ENCODE peak calls at places on chromosomes 7 and 10, in eight cellular contexts. One of them, this sample, is unnamed.

GRCh38 chr7:38679419-38679818 is 48.2 kb upstream of the AMPH start:
- DNase-seq in HCT116: no peak
- DNase-seq in GM12878: no peak
- DNase-seq in K562: no peak
- DNase-seq in GM23338: no peak
- DNase-seq in HepG2: no peak
- DNase-seq in H1: no peak
- DNase-seq in endothelial cell of umbilical vein: no peak
- DNase-seq in this sample: no peak

GRCh38 chr7:106640368-106641141 is 20.4 kb downstream of the CCDC71L start:
- DNase-seq in K562: no peak
- DNase-seq in GM12878: no peak
- DNase-seq in H1: no peak
- DNase-seq in endothelial cell of umbilical vein: peak; percentile 47
- DNase-seq in GM23338: no peak
- DNase-seq in HepG2: no peak
- DNase-seq in HCT116: no peak
- DNase-seq in this sample: no peak

GRCh38 chr10:58661902-58662301 is 149.2 kb downstream of the BICC1 start:
- DNase-seq in endothelial cell of umbilical vein: no peak
- DNase-seq in HCT116: no peak
- DNase-seq in HepG2: no peak
- DNase-seq in K562: no peak
- DNase-seq in GM23338: no peak
- DNase-seq in GM12878: no peak
- DNase-seq in H1: no peak
- DNase-seq in this sample: no peak

GRCh38 chr7:98228801-98229200 is 17.6 kb downstream of the BHLHA15 start:
- DNase-seq in GM12878: no peak
- DNase-seq in H1: no peak
- DNase-seq in HepG2: no peak
- DNase-seq in K562: peak; percentile 8
- DNase-seq in endothelial cell of umbilical vein: no peak
- DNase-seq in GM23338: no peak
- DNase-seq in HCT116: no peak
- DNase-seq in this sample: no peak

GRCh38 chr10:49037187-49037586 is 78.1 kb downstream of the VSTM4 start:
- DNase-seq in GM12878: no peak
- DNase-seq in GM23338: no peak
- DNase-seq in H1: no peak
- DNase-seq in endothelial cell of umbilical vein: no peak
- DNase-seq in HCT116: peak; percentile 3
- DNase-seq in K562: peak; percentile 68
- DNase-seq in HepG2: no peak
- DNase-seq in this sample: no peak

GRCh38 chr7:86825264-86825663 is 181.6 kb downstream of the GRM3 start:
- DNase-seq in HCT116: no peak
- DNase-seq in GM23338: no peak
- DNase-seq in K562: no peak
- DNase-seq in HepG2: no peak
- DNase-seq in GM12878: no peak
- DNase-seq in endothelial cell of umbilical vein: no peak
- DNase-seq in H1: no peak
- DNase-seq in this sample: no peak

GRCh38 chr10:5684971-5685763 is 529 bp downstream of the TASOR2 start:
- DNase-seq in GM12878: peak; percentile 26
- DNase-seq in HCT116: peak; percentile 47
- DNase-seq in HepG2: peak; percentile 53
- DNase-seq in GM23338: peak; percentile 81
- DNase-seq in endothelial cell of umbilical vein: peak; percentile 82
- DNase-seq in H1: no peak
- DNase-seq in K562: peak; percentile 74
- DNase-seq in this sample: peak; percentile 18

GRCh38 chr10:132616170-132616994 is 78.8 kb downstream of the INPP5A start:
- DNase-seq in HepG2: no peak
- DNase-seq in H1: no peak
- DNase-seq in GM23338: no peak
- DNase-seq in GM12878: no peak
- DNase-seq in HCT116: no peak
- DNase-seq in K562: no peak
- DNase-seq in endothelial cell of umbilical vein: no peak
- DNase-seq in this sample: no peak

GRCh38 chr7:77422500-77422899 is 6.4 kb upstream of the GSAP start:
- DNase-seq in GM12878: no peak
- DNase-seq in H1: no peak
- DNase-seq in HepG2: no peak
- DNase-seq in GM23338: no peak
- DNase-seq in HCT116: no peak
- DNase-seq in K562: no peak
- DNase-seq in endothelial cell of umbilical vein: no peak
- DNase-seq in this sample: no peak

GRCh38 chr7:75998038-75998437 is 3.6 kb upstream of the TMEM120A start:
- DNase-seq in endothelial cell of umbilical vein: no peak
- DNase-seq in GM12878: no peak
- DNase-seq in H1: no peak
- DNase-seq in GM23338: no peak
- DNase-seq in HepG2: no peak
- DNase-seq in K562: no peak
- DNase-seq in HCT116: no peak
- DNase-seq in this sample: no peak

GRCh38 chr7:19099194-19099593 is 18.2 kb downstream of the TWIST1 start:
- DNase-seq in K562: no peak
- DNase-seq in endothelial cell of umbilical vein: no peak
- DNase-seq in GM23338: no peak
- DNase-seq in HCT116: no peak
- DNase-seq in GM12878: no peak
- DNase-seq in H1: no peak
- DNase-seq in HepG2: no peak
- DNase-seq in this sample: no peak

GRCh38 chr10:110893559-110894179 is 21.9 kb downstream of the PDCD4 start:
- DNase-seq in K562: no peak
- DNase-seq in GM12878: no peak
- DNase-seq in endothelial cell of umbilical vein: peak; percentile 62
- DNase-seq in GM23338: peak; percentile 71
- DNase-seq in H1: no peak
- DNase-seq in HepG2: peak; percentile 34
- DNase-seq in HCT116: peak; percentile 45
- DNase-seq in this sample: no peak

GRCh38 chr7:51647931-51648351 is 331.3 kb upstream of the COBL start:
- DNase-seq in GM12878: no peak
- DNase-seq in HCT116: no peak
- DNase-seq in H1: no peak
- DNase-seq in endothelial cell of umbilical vein: no peak
- DNase-seq in HepG2: peak; percentile 49
- DNase-seq in K562: no peak
- DNase-seq in GM23338: peak; percentile 11
- DNase-seq in this sample: no peak

GRCh38 chr7:46680147-46680546 is 759.1 kb upstream of the IGFBP3 start:
- DNase-seq in HepG2: no peak
- DNase-seq in GM23338: no peak
- DNase-seq in H1: no peak
- DNase-seq in endothelial cell of umbilical vein: no peak
- DNase-seq in K562: no peak
- DNase-seq in HCT116: no peak
- DNase-seq in GM12878: no peak
- DNase-seq in this sample: no peak

GRCh38 chr7:91064938-91065337 is 199.3 kb upstream of the FZD1 start:
- DNase-seq in HepG2: no peak
- DNase-seq in H1: no peak
- DNase-seq in K562: no peak
- DNase-seq in GM23338: no peak
- DNase-seq in HCT116: no peak
- DNase-seq in endothelial cell of umbilical vein: no peak
- DNase-seq in GM12878: no peak
- DNase-seq in this sample: no peak

GRCh38 chr7:36625247-36625646 is 99.0 kb downstream of the AOAH start:
- DNase-seq in H1: no peak
- DNase-seq in GM12878: no peak
- DNase-seq in GM23338: no peak
- DNase-seq in endothelial cell of umbilical vein: no peak
- DNase-seq in K562: no peak
- DNase-seq in HepG2: no peak
- DNase-seq in HCT116: no peak
- DNase-seq in this sample: no peak

DNA sequence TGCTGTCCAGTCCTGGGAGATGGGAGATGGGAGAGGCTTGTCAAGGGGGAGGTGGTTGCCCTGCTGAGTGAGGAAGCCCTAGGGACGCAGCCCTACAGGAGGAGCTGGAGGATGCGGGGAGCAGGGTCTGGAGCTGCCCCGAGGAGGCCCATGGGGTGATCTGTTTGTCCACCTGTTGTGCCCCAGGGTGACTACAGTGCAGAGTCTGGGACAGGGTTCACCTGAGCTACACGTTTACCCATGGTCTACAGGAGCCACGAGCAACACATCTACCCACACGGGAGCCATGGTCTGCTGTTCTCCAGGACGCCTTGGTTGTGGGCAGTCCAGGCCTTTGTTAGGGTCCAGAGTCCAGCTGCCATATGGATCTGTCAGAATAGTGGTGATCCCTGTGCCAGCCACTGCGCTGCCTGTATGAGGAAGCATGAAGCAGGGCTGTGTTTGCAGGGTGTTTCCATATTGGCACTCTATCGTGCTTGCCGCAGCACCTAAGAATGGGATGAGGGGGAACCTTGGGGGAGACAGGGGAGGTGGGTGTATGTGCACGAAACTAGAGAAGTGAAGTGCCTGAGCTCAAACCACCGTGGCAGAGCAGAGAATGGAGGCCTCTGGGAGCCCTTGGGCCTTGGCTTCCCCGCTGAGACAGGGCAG is 23.7 kb downstream of the ZNF775 start:
- DNase-seq in K562: no peak
- DNase-seq in HepG2: peak; percentile 76
- DNase-seq in GM12878: no peak
- DNase-seq in HCT116: no peak
- DNase-seq in endothelial cell of umbilical vein: no peak
- DNase-seq in H1: no peak
- DNase-seq in GM23338: no peak
- DNase-seq in this sample: no peak
- TF ChIP-seq POLR2AphosphoS5 in K562: no peak
- TF ChIP-seq POLR2AphosphoS5 in HepG2: peak; percentile 19
- TF ChIP-seq POLR2AphosphoS5 in GM12878: no peak
- TF ChIP-seq POLR2AphosphoS5 in HCT116: no peak
- TF ChIP-seq POLR2AphosphoS5 in endothelial cell of umbilical vein: no peak
- TF ChIP-seq POLR2AphosphoS5 in H1: peak; percentile 4
- TF ChIP-seq POLR2AphosphoS5 in GM23338: no peak
- TF ChIP-seq POLR2AphosphoS5 in this sample: no peak

GRCh38 chr10:69537449-69537848 is 35.8 kb downstream of the NEUROG3 start:
- DNase-seq in HepG2: no peak
- DNase-seq in H1: no peak
- DNase-seq in endothelial cell of umbilical vein: no peak
- DNase-seq in HCT116: no peak
- DNase-seq in K562: no peak
- DNase-seq in GM12878: no peak
- DNase-seq in GM23338: no peak
- DNase-seq in this sample: no peak

GRCh38 chr10:69527961-69528360 is 45.3 kb downstream of the NEUROG3 start:
- DNase-seq in HCT116: no peak
- DNase-seq in GM23338: no peak
- DNase-seq in HepG2: no peak
- DNase-seq in H1: no peak
- DNase-seq in K562: no peak
- DNase-seq in endothelial cell of umbilical vein: no peak
- DNase-seq in GM12878: no peak
- DNase-seq in this sample: no peak

DNA sequence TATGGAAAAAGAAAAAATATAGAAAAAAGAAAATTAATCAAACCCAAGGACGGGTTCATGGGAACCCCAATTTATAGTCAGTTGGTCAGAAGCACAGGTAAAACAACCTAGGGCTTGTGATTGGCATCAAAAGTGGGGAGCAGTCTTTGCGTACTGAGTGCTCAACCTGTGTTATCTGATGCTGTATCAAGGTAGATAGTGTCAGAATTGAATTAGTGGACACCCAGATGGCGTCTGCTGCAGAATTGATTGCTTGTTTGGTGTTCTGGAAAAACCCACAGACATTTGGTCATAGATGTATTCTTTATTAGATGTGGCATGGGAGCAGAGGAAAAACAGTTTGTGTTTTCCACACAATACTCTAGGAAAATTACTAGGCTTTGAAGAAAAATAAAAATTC is 39.6 kb downstream of the NEUROG3 start:
- DNase-seq in GM12878: no peak
- DNase-seq in GM23338: no peak
- DNase-seq in HCT116: no peak
- DNase-seq in endothelial cell of umbilical vein: no peak
- DNase-seq in H1: no peak
- DNase-seq in K562: no peak
- DNase-seq in HepG2: no peak
- DNase-seq in this sample: no peak
- H3K27ac ChIP-seq in GM12878: no peak overlapping the region
- H3K27ac ChIP-seq in GM23338: no peak overlapping the region
- H3K27ac ChIP-seq in HCT116: no peak overlapping the region
- H3K27ac ChIP-seq in endothelial cell of umbilical vein: no peak overlapping the region
- H3K27ac ChIP-seq in H1: no peak overlapping the region
- H3K27ac ChIP-seq in K562: no peak overlapping the region
- H3K27ac ChIP-seq in HepG2: no peak overlapping the region
- H3K27ac ChIP-seq in this sample: no peak overlapping the region

GRCh38 chr10:129958118-129958685 is 5.9 kb downstream of the EBF3 start:
- DNase-seq in K562: no peak
- DNase-seq in HepG2: no peak
- DNase-seq in endothelial cell of umbilical vein: no peak
- DNase-seq in GM23338: peak; percentile 38
- DNase-seq in H1: no peak
- DNase-seq in HCT116: no peak
- DNase-seq in GM12878: no peak
- DNase-seq in this sample: no peak
- TF ChIP-seq EZH2 in K562: no peak
- TF ChIP-seq EZH2 in HepG2: peak; percentile 49
- TF ChIP-seq EZH2 in endothelial cell of umbilical vein: no peak
- TF ChIP-seq EZH2 in GM23338: peak; percentile 94
- TF ChIP-seq EZH2 in H1: no peak
- TF ChIP-seq EZH2 in HCT116: no peak
- TF ChIP-seq EZH2 in GM12878: no peak
- TF ChIP-seq EZH2 in this sample: no peak

GRCh38 chr7:151460474-151460855 is 20.5 kb upstream of the CRYGN start:
- DNase-seq in K562: no peak
- DNase-seq in HCT116: no peak
- DNase-seq in endothelial cell of umbilical vein: no peak
- DNase-seq in H1: no peak
- DNase-seq in GM23338: no peak
- DNase-seq in GM12878: no peak
- DNase-seq in HepG2: no peak
- DNase-seq in this sample: no peak

GRCh38 chr7:151461096-151461941 is 21.4 kb upstream of the CRYGN start:
- DNase-seq in HepG2: no peak
- DNase-seq in endothelial cell of umbilical vein: no peak
- DNase-seq in HCT116: no peak
- DNase-seq in H1: no peak
- DNase-seq in K562: no peak
- DNase-seq in GM23338: no peak
- DNase-seq in GM12878: no peak
- DNase-seq in this sample: no peak

GRCh38 chr7:151457534-151457933 is 17.6 kb upstream of the CRYGN start:
- DNase-seq in K562: no peak
- DNase-seq in GM12878: no peak
- DNase-seq in H1: no peak
- DNase-seq in endothelial cell of umbilical vein: no peak
- DNase-seq in HepG2: no peak
- DNase-seq in GM23338: no peak
- DNase-seq in HCT116: no peak
- DNase-seq in this sample: no peak

GRCh38 chr7:151461942-151462230 is 21.9 kb upstream of the CRYGN start:
- DNase-seq in HepG2: no peak
- DNase-seq in H1: no peak
- DNase-seq in GM12878: no peak
- DNase-seq in endothelial cell of umbilical vein: no peak
- DNase-seq in K562: no peak
- DNase-seq in HCT116: no peak
- DNase-seq in GM23338: no peak
- DNase-seq in this sample: no peak

GRCh38 chr7:151459726-151460473 is 20.0 kb upstream of the CRYGN start:
- DNase-seq in HCT116: peak; percentile 57
- DNase-seq in K562: no peak
- DNase-seq in GM12878: no peak
- DNase-seq in endothelial cell of umbilical vein: peak; percentile 86
- DNase-seq in H1: no peak
- DNase-seq in GM23338: peak; percentile 75
- DNase-seq in HepG2: peak; percentile 79
- DNase-seq in this sample: no peak
- TF ChIP-seq POLR2AphosphoS5 in HCT116: no peak
- TF ChIP-seq POLR2AphosphoS5 in K562: no peak
- TF ChIP-seq POLR2AphosphoS5 in GM12878: no peak
- TF ChIP-seq POLR2AphosphoS5 in endothelial cell of umbilical vein: peak; percentile 42
- TF ChIP-seq POLR2AphosphoS5 in H1: no peak
- TF ChIP-seq POLR2AphosphoS5 in GM23338: no peak
- TF ChIP-seq POLR2AphosphoS5 in HepG2: no peak
- TF ChIP-seq POLR2AphosphoS5 in this sample: no peak